ENCODE peak calls at places on chromosomes 13 and 19, in nine cellular contexts. Z is dorsolateral prefrontal cortex, F is breast epithelium, R is cardiac muscle cell, S is endothelial cell, G is B cell, N is pancreas, C is adrenal gland, J is neural crest cell. I is an unnamed sample.

GRCh38 chr13:99383511-99383921 is 76.3 kb upstream of the GPR183 start:
- DNase-seq in J (no peak), C (no peak), G (no peak), Z (no peak), N (no peak), R (no peak), F (no peak), S (no peak), I (no peak)

GRCh38 chr13:34207334-34207733 is 389.4 kb downstream of the RFC3 start:
- DNase-seq in S (no peak), Z (no peak), R (peak), F (no peak), G (no peak), N (no peak), C (peak), J (no peak), I (no peak)

GRCh38 chr19:51181913-51182419 is 39.9 kb downstream of the SIGLEC7 start:
- DNase-seq in R (no peak), S (no peak), G (no peak), N (no peak), Z (no peak), F (no peak), C (no peak), J (no peak), I (no peak)

GRCh38 chr13:59494560-59494970 is 669.2 kb downstream of the DIAPH3 start:
- DNase-seq in G (no peak), R (no peak), C (peak), J (no peak), Z (no peak), N (no peak), S (no peak), F (no peak), I (peak)

GRCh38 chr13:74290324-74290773 is 156.1 kb upstream of the KLF12 start:
- DNase-seq in Z (no peak), C (peak), N (peak), G (peak), F (no peak), S (no peak), J (peak), R (peak), I (peak)

GRCh38 chr13:39618546-39618945 is 15.6 kb upstream of the LHFPL6 start:
- DNase-seq in Z (no peak), N (no peak), C (no peak), S (no peak), G (no peak), J (no peak), F (no peak), R (no peak), I (no peak)

GRCh38 chr13:49625392-49626137 is 2.7 kb upstream of the ARL11 start:
- DNase-seq in S (no peak), N (peak), R (no peak), F (no peak), Z (no peak), C (peak), J (no peak), G (no peak), I (no peak)

GRCh38 chr13:110017379-110017778 is 231.0 kb upstream of the IRS2 start:
- DNase-seq in N (no peak), S (no peak), J (no peak), R (no peak), G (no peak), F (no peak), C (no peak), Z (no peak), I (peak)

GRCh38 chr13:106846571-106846970 is 278.6 kb upstream of the ARGLU1 start:
- DNase-seq in C (no peak), F (no peak), R (no peak), G (no peak), S (no peak), J (no peak), N (no peak), Z (no peak), I (no peak)

GRCh38 chr19:34317311-34317927 is 47.6 kb upstream of the GPI start:
- DNase-seq in C (no peak), F (no peak), G (peak), R (no peak), Z (no peak), N (no peak), S (no peak), J (no peak), I (no peak)

GRCh38 chr19:39103151-39103550 is 19.0 kb downstream of the ACP7 start:
- DNase-seq in S (no peak), R (no peak), G (no peak), J (no peak), N (no peak), Z (no peak), C (no peak), F (no peak), I (no peak)

GRCh38 chr13:19182536-19182935 is 912 bp upstream of the TUBA3C start:
- DNase-seq in Z (no peak), C (no peak), G (no peak), J (no peak), S (no peak), N (no peak), F (no peak), R (no peak), I (no peak)

GRCh38 chr19:15253076-15253475 is 20.8 kb upstream of the EPHX3 start:
- DNase-seq in J (no peak), C (no peak), G (no peak), R (no peak), N (no peak), S (no peak), Z (no peak), F (no peak), I (no peak)
- TF ChIP-seq CTCF in J (no peak), C (no peak), G (no peak), R (no peak), N (no peak), S (no peak), Z (no peak), F (no peak), I (no peak)

GRCh38 chr19:19185853-19186728 is 5.9 kb downstream of the BORCS8 start:
- DNase-seq in G (peak), F (no peak), Z (no peak), S (peak), N (no peak), R (peak), J (peak), C (peak), I (no peak)
- TF ChIP-seq CTCF in G (peak), F (peak), Z (peak), S (peak), N (peak), R (peak), J (peak), C (peak), I (peak)

DNA sequence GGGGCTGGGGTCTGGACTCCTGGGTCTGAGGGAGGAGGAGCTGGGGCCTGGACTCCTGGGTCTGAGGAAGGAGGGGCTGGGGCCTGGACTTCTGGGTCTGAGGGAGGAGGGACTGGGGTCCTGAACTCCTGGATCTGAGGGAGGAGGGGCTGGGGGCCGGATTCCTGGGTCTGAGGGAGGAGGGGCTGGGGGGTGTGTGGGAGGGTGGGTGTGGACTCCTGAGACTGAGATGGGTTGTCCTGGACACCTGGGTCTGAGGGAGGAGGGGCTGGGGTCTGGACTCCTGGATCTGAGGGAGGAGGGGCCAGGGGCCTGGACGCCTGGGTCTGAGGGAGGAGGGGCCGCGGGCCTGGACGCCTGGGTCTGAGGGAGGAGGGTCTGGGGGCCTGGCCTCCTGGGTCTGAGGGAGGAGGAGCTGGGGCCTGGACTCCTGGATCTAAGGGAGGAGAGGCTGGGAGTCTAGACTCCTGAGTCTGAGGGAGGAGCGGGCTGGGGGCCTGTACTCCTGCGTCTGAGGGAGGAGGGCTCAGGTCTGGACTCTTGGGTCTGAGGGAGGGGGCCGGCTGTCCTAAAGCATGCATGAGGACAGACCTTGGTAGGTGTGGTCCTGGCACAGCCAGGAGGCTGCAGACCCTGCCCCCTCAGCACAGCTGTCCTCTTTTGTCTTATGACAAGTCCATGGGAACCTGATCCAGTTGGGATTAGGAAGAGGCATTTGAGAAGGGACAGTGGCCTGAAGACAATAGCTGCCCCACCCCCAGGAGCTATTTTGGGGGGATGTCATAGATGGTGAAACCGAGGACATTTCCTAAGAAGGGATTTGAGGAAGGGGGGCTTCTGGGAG is 1.4 kb downstream of the TNNT1 start:
- DNase-seq in C (no peak), G (no peak), R (no peak), Z (no peak), S (no peak), N (no peak), F (no peak), J (no peak), I (no peak)
- TF ChIP-seq CTCF in C (no peak), G (no peak), R (no peak), Z (no peak), S (no peak), N (no peak), F (no peak), J (no peak), I (no peak)

DNA sequence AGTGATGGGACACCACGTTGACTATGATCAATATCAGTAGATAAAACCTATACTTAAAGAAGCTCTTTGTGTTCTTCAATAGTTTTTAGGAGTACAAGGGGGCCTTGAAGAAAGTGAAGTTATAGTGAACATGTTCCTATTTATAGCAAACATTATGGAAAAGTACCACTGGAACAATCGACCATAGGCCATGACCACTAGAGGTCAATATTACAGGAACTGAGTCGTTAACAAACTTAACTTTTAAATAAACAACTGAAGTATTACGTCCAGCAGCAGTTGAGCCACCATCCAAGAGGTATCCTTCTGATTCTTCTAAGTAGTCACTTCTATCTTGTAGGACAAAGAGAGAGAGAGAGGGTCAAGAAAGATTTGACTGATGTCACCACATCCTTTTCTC is 391.0 kb upstream of the SLITRK5 start:
- DNase-seq in R (no peak), G (no peak), F (no peak), C (no peak), Z (no peak), J (no peak), N (no peak), S (no peak), I (no peak)
- TF ChIP-seq CTCF in R (no peak), G (no peak), F (no peak), C (no peak), Z (no peak), J (peak), N (no peak), S (no peak), I (no peak)